ENCODE peak calls at places on chromosomes 12 and 14, in seven cellular contexts. R is OCI-LY7, M is HFF-Myc, U is colonic mucosa, S is astrocyte of the spinal cord, W is left ventricle myocardium inferior, N is heart right ventricle. A is an unnamed sample.

GRCh38 chr12:24979971-24980730 is 31.2 kb upstream of the BCAT1 start:
- DNase-seq in R (no peak), M (no peak), U (no peak), S (no peak), W (no peak), N (no peak), A (no peak)

GRCh38 chr12:16605666-16606116 is 271 bp downstream of the LMO3 start:
- DNase-seq in R (peak; percentile 64), M (no peak), U (no peak), S (no peak), W (no peak), N (no peak), A (no peak)

GRCh38 chr14:22400590-22401259 is 188.3 kb downstream of the DAD1 start:
- DNase-seq in R (no peak), M (no peak), U (no peak), S (peak; percentile 64), W (no peak), N (no peak), A (no peak)

GRCh38 chr14:91858536-91859275 is 8.6 kb downstream of the TC2N start:
- DNase-seq in R (no peak), M (peak; percentile 82), U (no peak), S (peak; percentile 44), W (no peak), N (no peak), A (peak; percentile 26)

GRCh38 chr12:56724989-56725722 is at the start of gene NACA:
- DNase-seq in R (peak; percentile 97), M (peak; percentile 85), U (peak; percentile 99), S (peak; percentile 98), W (peak; percentile 99), N (peak; percentile 99), A (peak; percentile 88)

GRCh38 chr12:111074559-111074958 is 154.2 kb upstream of the MYL2 start:
- DNase-seq in R (no peak), M (no peak), U (no peak), S (no peak), W (no peak), N (no peak), A (no peak)

GRCh38 chr12:80192087-80192486 is 92.8 kb downstream of the OTOGL start:
- DNase-seq in R (no peak), M (no peak), U (no peak), S (no peak), W (no peak), N (no peak), A (no peak)

GRCh38 chr14:33848706-33849454 is 102.0 kb downstream of the EGLN3 start:
- DNase-seq in R (peak; percentile 7), M (peak; percentile 52), U (peak; percentile 78), S (peak; percentile 68), W (peak; percentile 46), N (peak; percentile 71), A (peak; percentile 31)

GRCh38 chr12:113403435-113404415 is at the start of gene SDS:
- DNase-seq in R (no peak), M (no peak), U (peak; percentile 28), S (peak; percentile 28), W (peak; percentile 46), N (peak; percentile 73), A (peak; percentile 35)

GRCh38 chr14:74655597-74656389 is 43.8 kb upstream of the LTBP2 start:
- DNase-seq in R (no peak), M (no peak), U (no peak), S (peak; percentile 44), W (no peak), N (no peak), A (no peak)

GRCh38 chr12:27332407-27333310 is at the start of gene BMAL2:
- DNase-seq in R (peak; percentile 5), M (no peak), U (peak; percentile 41), S (peak; percentile 65), W (peak; percentile 36), N (peak; percentile 11), A (no peak)

GRCh38 chr12:81758421-81759214 is 532 bp downstream of the PPFIA2 start:
- DNase-seq in R (no peak), M (no peak), U (no peak), S (peak; percentile 41), W (peak; percentile 19), N (peak; percentile 14), A (no peak)

GRCh38 chr14:91714805-91715204 is 17.1 kb downstream of the CATSPERB start:
- DNase-seq in R (no peak), M (no peak), U (no peak), S (no peak), W (no peak), N (no peak), A (no peak)

GRCh38 chr12:66848967-66849366 is 170.1 kb upstream of the GRIP1 start:
- DNase-seq in R (no peak), M (no peak), U (no peak), S (no peak), W (no peak), N (no peak), A (peak; percentile 1)

GRCh38 chr14:62645649-62646048 is 399.6 kb downstream of the KCNH5 start:
- DNase-seq in R (no peak), M (no peak), U (no peak), S (peak; percentile 57), W (no peak), N (no peak), A (peak; percentile 26)

GRCh38 chr12:95815635-95816212 is 25.2 kb upstream of the NTN4 start:
- DNase-seq in R (peak; percentile 27), M (no peak), U (no peak), S (peak; percentile 52), W (no peak), N (no peak), A (no peak)

GRCh38 chr14:85534435-85534834 is 4.5 kb downstream of the FLRT2 start:
- DNase-seq in R (no peak), M (no peak), U (no peak), S (no peak), W (no peak), N (no peak), A (no peak)

GRCh38 chr12:68675098-68675842 is 11.5 kb upstream of the NUP107 start:
- DNase-seq in R (peak; percentile 41), M (no peak), U (peak; percentile 35), S (no peak), W (no peak), N (no peak), A (no peak)

GRCh38 chr12:49784756-49785409 is 43.3 kb downstream of the NCKAP5L start:
- DNase-seq in R (no peak), M (no peak), U (no peak), S (peak; percentile 43), W (no peak), N (no peak), A (no peak)

GRCh38 chr12:47752552-47752951 is 6.1 kb downstream of the RAPGEF3 start:
- DNase-seq in R (no peak), M (no peak), U (no peak), S (no peak), W (no peak), N (no peak), A (no peak)

GRCh38 chr12:47754881-47755280 is 3.8 kb downstream of the RAPGEF3 start:
- DNase-seq in R (no peak), M (no peak), U (peak; percentile 93), S (no peak), W (no peak), N (no peak), A (no peak)

GRCh38 chr12:47754126-47754525 is 4.6 kb downstream of the RAPGEF3 start:
- DNase-seq in R (no peak), M (no peak), U (no peak), S (no peak), W (no peak), N (no peak), A (no peak)

GRCh38 chr12:47752121-47752520 is 6.6 kb downstream of the RAPGEF3 start:
- DNase-seq in R (no peak), M (no peak), U (no peak), S (no peak), W (no peak), N (no peak), A (no peak)

GRCh38 chr12:47753021-47754001 is 5.4 kb downstream of the RAPGEF3 start:
- DNase-seq in R (no peak), M (no peak), U (peak; percentile 76), S (no peak), W (peak; percentile 88), N (peak; percentile 84), A (no peak)
- H3K4me3 ChIP-seq in R (no peak overlapping the region), M (no peak overlapping the region), U (no peak overlapping the region), S (no peak overlapping the region), W (peak overlapping the region; percentile 71), N (no peak overlapping the region), A (no peak overlapping the region)

DNA sequence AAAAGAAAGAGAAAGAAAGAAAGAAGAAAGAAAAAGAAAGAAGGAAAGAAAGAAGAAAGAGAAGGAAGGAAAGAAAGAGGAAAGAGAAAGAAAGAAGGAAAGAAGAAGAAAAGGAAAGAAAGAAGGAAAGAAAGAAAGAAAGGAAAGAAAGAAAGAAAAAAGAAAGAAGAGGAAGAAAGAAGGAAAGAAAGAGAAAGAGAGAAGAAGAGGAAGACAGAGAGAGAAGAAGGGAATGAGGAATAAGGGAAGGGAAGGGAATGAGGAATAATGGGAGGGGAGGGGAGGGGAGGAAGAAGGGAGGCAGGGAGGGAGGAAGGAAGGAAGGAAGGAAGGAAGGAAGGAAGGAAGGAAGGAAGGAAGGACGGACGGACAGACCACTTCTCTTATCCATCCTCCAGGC is 246.9 kb downstream of the ADAMTS20 start:
- DNase-seq in R (no peak), M (no peak), U (no peak), S (no peak), W (no peak), N (no peak), A (no peak)
- TF ChIP-seq CTCF in R (no peak), M (no peak), U (no peak), S (no peak), W (no peak), N (no peak), A (no peak)

DNA sequence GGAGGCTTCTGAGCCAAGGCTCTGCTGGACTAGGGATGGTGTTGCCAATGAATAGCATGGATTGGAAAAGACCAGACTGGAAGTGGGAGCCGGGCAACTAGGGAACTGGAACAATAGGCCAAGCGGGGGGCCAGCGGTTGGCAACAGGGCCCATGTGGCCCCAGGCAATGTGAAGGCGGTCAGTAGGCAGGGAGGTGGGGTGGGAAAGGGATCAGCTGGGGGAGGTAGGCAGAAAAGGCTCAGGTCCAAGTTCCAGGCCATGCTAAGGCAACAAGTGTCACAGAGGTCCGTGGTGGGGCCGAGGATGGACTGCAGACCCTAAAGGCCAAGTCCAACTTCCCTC is 14.9 kb upstream of the MLXIP start:
- DNase-seq in R (no peak), M (no peak), U (no peak), S (no peak), W (no peak), N (peak; percentile 17), A (no peak)
- H3K4me3 ChIP-seq in R (no peak overlapping the region), M (no peak overlapping the region), U (no peak overlapping the region), S (peak overlapping the region; percentile 10), W (peak overlapping the region; percentile 19), N (no peak overlapping the region), A (no peak overlapping the region)

DNA sequence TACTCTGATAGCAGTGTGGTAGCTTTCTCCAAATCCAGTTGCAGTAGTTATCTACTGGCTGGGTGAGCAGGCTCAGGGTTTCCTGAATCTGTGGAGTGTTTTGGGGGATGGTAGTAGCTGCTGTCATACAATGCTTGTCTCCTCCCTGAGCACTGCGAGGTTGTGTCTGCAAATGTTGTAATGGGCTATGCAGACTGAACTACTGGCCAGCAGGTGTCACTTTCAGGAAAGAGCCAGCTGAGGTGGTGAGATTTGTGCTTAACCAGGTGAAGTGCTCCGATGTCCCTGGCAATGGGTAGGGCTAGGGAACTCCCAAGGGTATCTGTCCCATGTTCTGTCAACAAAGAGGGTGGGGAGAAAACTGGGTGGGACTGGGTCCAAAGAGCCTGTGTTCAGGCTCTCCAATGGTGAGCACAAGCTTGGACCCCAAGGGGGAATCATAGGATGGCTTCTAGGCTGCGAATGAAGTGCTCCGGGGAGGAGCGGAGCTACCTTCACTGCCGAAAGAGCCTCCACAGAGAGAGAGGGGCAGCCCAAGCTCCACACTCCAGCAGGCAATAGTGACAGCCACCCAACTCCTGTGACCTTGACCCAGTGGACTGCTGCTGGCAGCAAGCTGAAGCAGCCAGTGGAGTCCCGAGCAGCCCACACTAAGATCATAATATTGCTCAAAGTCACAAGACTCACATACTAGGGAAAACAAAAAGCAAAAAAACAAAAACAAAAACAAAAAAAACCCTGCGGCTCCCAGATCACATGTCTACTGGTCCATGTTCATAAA is 1324.0 kb upstream of the USP15 start:
- DNase-seq in R (no peak), M (no peak), U (no peak), S (no peak), W (no peak), N (no peak), A (no peak)
- TF ChIP-seq CTCF in R (no peak), M (no peak), U (no peak), S (no peak), W (no peak), N (no peak), A (no peak)